ENCODE peak calls at places on chromosomes 5 and 9, in four cellular contexts. W is heart right ventricle, T is Peyer's patch, N is HepG2. D is an unnamed sample.

GRCh38 chr9:93206576-93207155 is 22.7 kb downstream of the WNK2 start:
- DNase-seq in T (no peak), N (no peak), W (no peak), D (no peak)

GRCh38 chr5:13831236-13831810 is 113.2 kb downstream of the DNAH5 start:
- DNase-seq in W (no peak), T (no peak), N (no peak), D (no peak)

GRCh38 chr5:102511666-102512065 is 12.9 kb upstream of the SLCO6A1 start:
- DNase-seq in W (no peak), T (no peak), N (no peak), D (no peak)

GRCh38 chr9:4837768-4838546 is 45.2 kb downstream of the RCL1 start:
- DNase-seq in T (no peak), W (no peak), N (peak; percentile 81), D (no peak)

GRCh38 chr9:115777610-115778009 is 376.0 kb upstream of the PAPPA start:
- DNase-seq in W (no peak), T (no peak), N (no peak), D (no peak)

GRCh38 chr9:121838757-121839669 is 187.6 kb downstream of the DAB2IP start:
- DNase-seq in N (no peak), W (no peak), T (peak; percentile 30), D (no peak)

GRCh38 chr9:132141364-132141947 is 20.4 kb upstream of the NTNG2 start:
- DNase-seq in N (no peak), W (no peak), T (no peak), D (no peak)

GRCh38 chr9:134951461-134951860 is 33.7 kb upstream of the FCN1 start:
- DNase-seq in T (no peak), W (no peak), N (no peak), D (peak; percentile 12)

GRCh38 chr5:133154274-133155088 is 102.7 kb downstream of the HSPA4 start:
- DNase-seq in T (no peak), N (no peak), W (no peak), D (no peak)

GRCh38 chr9:36051317-36051716 is 14.6 kb downstream of the RECK start:
- DNase-seq in W (no peak), T (no peak), N (no peak), D (no peak)

GRCh38 chr5:141657937-141658545 is 6.8 kb upstream of the FCHSD1 start:
- DNase-seq in N (peak; percentile 65), W (no peak), T (no peak), D (no peak)

GRCh38 chr5:43483210-43484048 is at the start of gene TMEM267:
- DNase-seq in W (peak; percentile 93), N (peak; percentile 83), T (peak; percentile 96), D (peak; percentile 98)

GRCh38 chr9:135811796-135812195 is 95.5 kb downstream of the CAMSAP1 start:
- DNase-seq in N (no peak), W (no peak), T (no peak), D (no peak)

GRCh38 chr9:130986311-130986940 is 22.5 kb upstream of the LAMC3 start:
- DNase-seq in T (no peak), N (no peak), W (no peak), D (no peak)

GRCh38 chr5:31935702-31936347 is 238.3 kb downstream of the GOLPH3 start:
- DNase-seq in N (no peak), T (no peak), W (no peak), D (peak; percentile 39)

GRCh38 chr5:67029481-67029880 is 167.1 kb downstream of the CD180 start:
- DNase-seq in W (no peak), T (no peak), N (no peak), D (no peak)
- H3K4me1 ChIP-seq in W (peaks cover 10% of the 10 kb centered on the region), T (peaks cover 11% of the 10 kb centered on the region), N (peaks cover 24% of the 10 kb centered on the region), D (peaks cover 37% of the 10 kb centered on the region)

GRCh38 chr5:149154629-149155028 is 13.3 kb downstream of the ABLIM3 start:
- DNase-seq in T (no peak), W (no peak), N (no peak), D (no peak)
- H3K4me1 ChIP-seq in T (peaks cover 5% of the 10 kb centered on the region), W (peaks cover 20% of the 10 kb centered on the region), N (peaks cover 84% of the 10 kb centered on the region), D (peaks cover 8% of the 10 kb centered on the region)

GRCh38 chr5:119395080-119395836 is 39.4 kb downstream of the TNFAIP8 start:
- DNase-seq in N (no peak), W (no peak), T (no peak), D (no peak)

GRCh38 chr5:119389288-119390065 is 33.7 kb downstream of the TNFAIP8 start:
- DNase-seq in N (no peak), W (no peak), T (no peak), D (no peak)

GRCh38 chr5:119393746-119394145 is 37.9 kb downstream of the TNFAIP8 start:
- DNase-seq in T (no peak), W (no peak), N (no peak), D (no peak)

GRCh38 chr5:119396265-119396664 is 40.4 kb downstream of the TNFAIP8 start:
- DNase-seq in W (no peak), T (no peak), N (no peak), D (no peak)

GRCh38 chr5:119393201-119393691 is 37.4 kb downstream of the TNFAIP8 start:
- DNase-seq in T (no peak), W (no peak), N (no peak), D (no peak)
- H3K4me1 ChIP-seq in T (no peaks in the 10 kb centered on the region), W (no peaks in the 10 kb centered on the region), N (peaks cover 11% of the 10 kb centered on the region), D (peaks cover 9% of the 10 kb centered on the region)

GRCh38 chr5:6730807-6731206 is 17.6 kb downstream of the TENT4A start:
- DNase-seq in N (no peak), T (no peak), W (no peak), D (no peak)
- H3K4me1 ChIP-seq in N (peaks cover 45% of the 10 kb centered on the region), T (peaks cover 56% of the 10 kb centered on the region), W (peaks cover 12% of the 10 kb centered on the region), D (peaks cover 60% of the 10 kb centered on the region)

GRCh38 chr5:170393958-170394357 is 4.8 kb upstream of the KCNMB1 start:
- DNase-seq in T (no peak), N (no peak), W (no peak), D (no peak)
- H3K4me1 ChIP-seq in T (peaks cover 5% of the 10 kb centered on the region), N (no peaks in the 10 kb centered on the region), W (no peaks in the 10 kb centered on the region), D (no peaks in the 10 kb centered on the region)

DNA sequence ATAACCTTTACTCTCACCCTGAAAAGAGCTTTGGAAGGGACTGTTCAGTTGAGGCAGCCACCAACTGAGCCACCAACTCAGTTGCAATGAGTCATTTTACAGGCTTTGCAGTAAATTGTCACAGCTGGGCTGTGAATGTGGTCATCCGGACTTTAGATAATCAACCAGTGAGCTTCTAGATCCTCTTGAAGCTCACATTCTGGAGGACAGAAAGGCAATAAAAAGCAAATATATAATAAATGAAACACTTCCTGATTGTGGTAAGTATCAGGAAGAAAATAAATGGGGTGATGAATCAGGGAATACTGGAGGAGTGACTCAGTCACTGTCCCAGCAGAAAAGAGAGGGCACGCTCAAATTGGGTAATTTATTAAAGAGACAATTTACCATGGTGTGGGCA is 13.2 kb upstream of the C5orf58 start:
- DNase-seq in T (no peak), N (no peak), W (no peak), D (no peak)
- H3K4me1 ChIP-seq in T (peaks cover 4% of the 10 kb centered on the region), N (no peaks in the 10 kb centered on the region), W (no peaks in the 10 kb centered on the region), D (no peaks in the 10 kb centered on the region)

GRCh38 chr9:98867109-98867433 is 59.6 kb downstream of the GALNT12 start:
- DNase-seq in W (no peak), T (no peak), N (no peak), D (no peak)

GRCh38 chr9:98867434-98868168 is 60.1 kb downstream of the GALNT12 start:
- DNase-seq in T (peak; percentile 73), N (no peak), W (peak; percentile 73), D (peak; percentile 83)

GRCh38 chr9:98864257-98865180 is 57.0 kb downstream of the GALNT12 start:
- DNase-seq in N (no peak), T (peak; percentile 45), W (peak; percentile 51), D (no peak)

GRCh38 chr9:98865284-98865683 is 57.8 kb downstream of the GALNT12 start:
- DNase-seq in W (no peak), T (no peak), N (no peak), D (no peak)

DNA sequence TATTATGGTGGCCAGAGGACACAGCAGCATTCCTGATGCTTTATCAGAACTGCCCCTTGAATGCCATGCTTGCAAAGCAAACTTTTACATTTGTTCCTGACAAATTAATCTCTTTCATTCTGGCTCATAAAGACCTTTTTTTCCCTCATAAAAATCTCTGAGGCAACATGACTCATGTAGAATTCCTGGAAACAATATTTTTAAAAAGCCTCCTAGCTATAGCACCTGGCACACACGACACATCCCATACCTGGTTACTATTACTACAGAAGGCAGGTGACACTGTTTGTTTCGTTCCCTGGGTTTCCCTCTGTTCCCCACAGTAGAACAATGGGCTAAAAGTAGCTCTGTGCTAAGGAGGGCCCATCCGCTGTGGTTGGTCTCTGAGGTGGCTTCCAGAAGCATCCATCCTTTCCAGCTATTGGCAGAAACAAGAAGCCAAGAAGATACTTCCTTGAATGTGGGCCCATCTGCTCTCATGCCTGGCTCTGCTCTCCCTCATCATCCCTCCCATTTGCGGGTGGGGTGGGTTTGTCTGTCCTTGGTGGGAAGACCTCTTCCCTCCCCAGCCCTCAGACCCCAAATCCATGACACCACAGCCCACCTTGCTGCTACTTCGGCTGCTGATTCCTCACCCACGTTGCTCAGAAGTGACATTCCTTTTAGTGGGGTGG is 59.1 kb downstream of the GALNT12 start:
- DNase-seq in T (no peak), N (no peak), W (no peak), D (no peak)
- H3K4me1 ChIP-seq in T (peaks cover 8% of the 10 kb centered on the region), N (no peaks in the 10 kb centered on the region), W (peaks cover 17% of the 10 kb centered on the region), D (peaks cover 13% of the 10 kb centered on the region)

D was measured in left lung.